ENCODE peak calls at places on chromosomes 7 and 10, in four cellular contexts. D is HCT116, C is endothelial cell of umbilical vein, O is sigmoid colon. U is an unnamed sample.

GRCh38 chr7:36764929-36765328 is 40.6 kb upstream of the AOAH start:
- DNase-seq in D (no peak), C (no peak), O (no peak), U (no peak)

GRCh38 chr10:103481974-103482531 is 3.0 kb upstream of the CALHM3 start:
- DNase-seq in D (peak), C (peak), O (no peak), U (peak)

GRCh38 chr10:43622022-43622421 is 15.8 kb downstream of the ZNF485 start:
- DNase-seq in D (no peak), C (no peak), O (no peak), U (no peak)

GRCh38 chr7:140646931-140647647 is 6.5 kb upstream of the DENND2A start:
- DNase-seq in D (peak), C (no peak), O (peak), U (no peak)

GRCh38 chr10:122323941-122324675 is 50.4 kb upstream of the PLEKHA1 start:
- DNase-seq in D (no peak), C (no peak), O (no peak), U (no peak)

GRCh38 chr7:126716321-126716720 is 536.4 kb downstream of the GRM8 start:
- DNase-seq in D (no peak), C (no peak), O (no peak), U (no peak)

GRCh38 chr7:36440880-36441279 is 51.2 kb downstream of the ANLN start:
- DNase-seq in D (peak), C (peak), O (no peak), U (no peak)

GRCh38 chr7:105011771-105012502 is 2.1 kb upstream of the KMT2E start:
- DNase-seq in D (no peak), C (no peak), O (peak), U (no peak)

GRCh38 chr10:17004801-17005380 is 124.7 kb downstream of the CUBN start:
- DNase-seq in D (no peak), C (peak), O (no peak), U (no peak)

GRCh38 chr7:152462995-152463713 is 27.4 kb upstream of the KMT2C start:
- DNase-seq in D (no peak), C (no peak), O (no peak), U (no peak)

GRCh38 chr10:114758331-114758730 is 63.2 kb upstream of the FHIP2A start:
- DNase-seq in D (no peak), C (peak), O (no peak), U (no peak)

GRCh38 chr7:64307254-64308018 is 6.3 kb upstream of the ZNF736 start:
- DNase-seq in D (no peak), C (peak), O (peak), U (peak)

GRCh38 chr10:80167471-80167870 is 34.9 kb downstream of the PLAC9 start:
- DNase-seq in D (no peak), C (no peak), O (peak), U (no peak)

GRCh38 chr7:152351168-152351567 is 84.6 kb downstream of the KMT2C start:
- DNase-seq in D (no peak), C (no peak), O (no peak), U (no peak)

GRCh38 chr10:96138102-96138501 is 8.0 kb downstream of the ZNF518A start:
- DNase-seq in D (no peak), C (no peak), O (no peak), U (no peak)

GRCh38 chr7:149885191-149886017 is 11.6 kb downstream of the ATP6V0E2 start:
- DNase-seq in D (no peak), C (no peak), O (no peak), U (peak)

GRCh38 chr10:103648951-103649532 is 155.5 kb downstream of the NEURL1 start:
- DNase-seq in D (no peak), C (no peak), O (peak), U (no peak)

GRCh38 chr10:74921744-74922143 is 95.3 kb downstream of the KAT6B start:
- DNase-seq in D (no peak), C (no peak), O (no peak), U (no peak)

GRCh38 chr10:110864662-110865140 is 7.0 kb upstream of the PDCD4 start:
- DNase-seq in D (no peak), C (no peak), O (no peak), U (no peak)

DNA sequence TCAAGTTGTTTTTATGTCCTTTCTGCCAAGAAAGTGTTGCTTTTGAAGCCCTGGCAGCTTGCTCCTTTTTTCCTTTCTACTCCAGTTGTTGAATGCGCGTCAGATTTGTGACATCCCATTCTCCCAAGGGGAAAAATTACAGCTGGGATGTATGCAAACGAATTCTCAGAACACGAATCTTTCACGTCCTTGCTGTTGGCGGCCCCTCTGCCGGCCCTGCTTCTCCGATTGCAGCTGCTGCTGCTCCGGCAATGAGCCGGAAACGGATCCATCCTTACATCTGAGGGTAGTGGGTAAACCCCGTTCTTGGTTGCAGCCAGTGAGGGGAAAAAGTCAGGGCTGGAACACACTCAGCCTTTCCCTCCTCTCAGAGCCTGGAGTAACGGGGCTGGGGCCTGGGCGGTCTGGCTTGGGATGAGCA is 78.9 kb upstream of the CHST15 start:
- DNase-seq in D (no peak), C (no peak), O (no peak), U (no peak)
- TF ChIP-seq POLR2AphosphoS5 in D (no peak), C (no peak), O (no peak), U (no peak)

GRCh38 chr7:148304456-148304855 is 286.1 kb upstream of the C7orf33 start:
- DNase-seq in D (no peak), C (no peak), O (no peak), U (no peak)

GRCh38 chr7:148299877-148300276 is 290.7 kb upstream of the C7orf33 start:
- DNase-seq in D (no peak), C (no peak), O (no peak), U (no peak)

GRCh38 chr7:148296994-148297644 is 293.4 kb upstream of the C7orf33 start:
- DNase-seq in D (peak), C (no peak), O (no peak), U (no peak)

GRCh38 chr7:148303295-148304013 is 287.1 kb upstream of the C7orf33 start:
- DNase-seq in D (no peak), C (no peak), O (peak), U (no peak)

GRCh38 chr7:148299335-148299734 is 291.2 kb upstream of the C7orf33 start:
- DNase-seq in D (no peak), C (no peak), O (no peak), U (no peak)
- H3K27ac ChIP-seq in D (no peak), C (no peak), O (no peak), U (no peak)

GRCh38 chr10:32004161-32004591 is 52.0 kb downstream of the KIF5B start:
- DNase-seq in D (no peak), C (no peak), O (peak), U (no peak)
- TF ChIP-seq POLR2AphosphoS5 in D (no peak), C (no peak), O (no peak), U (no peak)

DNA sequence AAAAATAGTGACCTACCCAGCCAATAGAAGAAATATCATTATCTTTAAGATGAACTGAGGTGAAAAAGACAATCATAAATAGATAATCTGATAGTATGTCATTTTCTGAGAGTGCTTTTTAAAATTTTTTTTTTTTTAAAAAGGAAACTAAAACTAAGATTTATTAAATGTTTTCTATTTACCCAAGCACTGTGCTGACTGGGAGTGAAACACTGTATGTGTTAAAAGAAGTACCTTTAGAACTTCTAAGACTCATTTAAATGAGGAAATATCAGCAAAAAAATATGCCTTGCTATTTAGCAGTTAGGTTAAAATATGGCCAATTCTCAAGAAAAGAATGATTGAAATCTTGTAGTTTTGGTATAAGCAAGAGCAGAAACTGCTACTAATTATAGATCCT is 39.4 kb upstream of the WNT2 start:
- DNase-seq in D (no peak), C (no peak), O (no peak), U (no peak)
- H3K27ac ChIP-seq in D (no peak), C (no peak), O (no peak), U (no peak)

GRCh38 chr7:158252837-158253669 is 334.6 kb downstream of the PTPRN2 start:
- DNase-seq in D (no peak), C (no peak), O (peak), U (no peak)

GRCh38 chr7:158249692-158250091 is 337.9 kb downstream of the PTPRN2 start:
- DNase-seq in D (no peak), C (no peak), O (no peak), U (no peak)

GRCh38 chr7:158255156-158255555 is 332.5 kb downstream of the PTPRN2 start:
- DNase-seq in D (no peak), C (no peak), O (peak), U (no peak)

GRCh38 chr7:158251061-158251965 is 336.3 kb downstream of the PTPRN2 start:
- DNase-seq in D (no peak), C (no peak), O (no peak), U (no peak)

GRCh38 chr7:158252081-158252836 is 335.4 kb downstream of the PTPRN2 start:
- DNase-seq in D (no peak), C (no peak), O (peak), U (no peak)
- TF ChIP-seq POLR2AphosphoS5 in D (no peak), C (no peak), O (no peak), U (no peak)

U was measured in prostate gland.